ENCODE peak calls at places on chromosome 16, in four cellular contexts. One of them, this sample, is unnamed.

GRCh38 chr16:87602005-87602790 is at the start of gene JPH3:
- DNase-seq in esophagus squamous epithelium: no peak
- DNase-seq in body of pancreas: no peak
- DNase-seq in neural progenitor cell: peak; percentile 80
- DNase-seq in this sample: no peak

GRCh38 chr16:85069171-85069570 is 41.6 kb downstream of the KIAA0513 start:
- DNase-seq in esophagus squamous epithelium: no peak
- DNase-seq in body of pancreas: no peak
- DNase-seq in neural progenitor cell: no peak
- DNase-seq in this sample: no peak

GRCh38 chr16:49158029-49158642 is 123.5 kb downstream of the CBLN1 start:
- DNase-seq in body of pancreas: no peak
- DNase-seq in neural progenitor cell: peak; percentile 91
- DNase-seq in esophagus squamous epithelium: no peak
- DNase-seq in this sample: peak; percentile 9

GRCh38 chr16:3530371-3530914 is 29.6 kb downstream of the CLUAP1 start:
- DNase-seq in body of pancreas: no peak
- DNase-seq in neural progenitor cell: no peak
- DNase-seq in esophagus squamous epithelium: no peak
- DNase-seq in this sample: no peak

GRCh38 chr16:89404561-89404960 is 85.8 kb downstream of the ANKRD11 start:
- DNase-seq in esophagus squamous epithelium: no peak
- DNase-seq in neural progenitor cell: no peak
- DNase-seq in body of pancreas: peak; percentile 57
- DNase-seq in this sample: no peak

GRCh38 chr16:6836771-6837170 is 495.9 kb upstream of the RBFOX1 start:
- DNase-seq in body of pancreas: no peak
- DNase-seq in neural progenitor cell: no peak
- DNase-seq in esophagus squamous epithelium: no peak
- DNase-seq in this sample: no peak

GRCh38 chr16:48833461-48833860 is 223.5 kb upstream of the N4BP1 start:
- DNase-seq in esophagus squamous epithelium: no peak
- DNase-seq in neural progenitor cell: no peak
- DNase-seq in body of pancreas: no peak
- DNase-seq in this sample: no peak

GRCh38 chr16:65717006-65717720 is 595.3 kb upstream of the CDH11 start:
- DNase-seq in body of pancreas: no peak
- DNase-seq in neural progenitor cell: no peak
- DNase-seq in esophagus squamous epithelium: no peak
- DNase-seq in this sample: no peak

GRCh38 chr16:89478576-89479221 is 11.7 kb downstream of the ANKRD11 start:
- DNase-seq in esophagus squamous epithelium: no peak
- DNase-seq in body of pancreas: no peak
- DNase-seq in neural progenitor cell: no peak
- DNase-seq in this sample: no peak

GRCh38 chr16:54584121-54584520 is 297.5 kb upstream of the IRX3 start:
- DNase-seq in neural progenitor cell: no peak
- DNase-seq in body of pancreas: no peak
- DNase-seq in esophagus squamous epithelium: no peak
- DNase-seq in this sample: no peak

GRCh38 chr16:80527297-80527696 is 13.5 kb upstream of the DYNLRB2 start:
- DNase-seq in body of pancreas: no peak
- DNase-seq in esophagus squamous epithelium: no peak
- DNase-seq in neural progenitor cell: peak; percentile 67
- DNase-seq in this sample: peak; percentile 54

GRCh38 chr16:86227801-86228200 is 282.5 kb upstream of the FOXF1 start:
- DNase-seq in esophagus squamous epithelium: no peak
- DNase-seq in body of pancreas: peak; percentile 0
- DNase-seq in neural progenitor cell: no peak
- DNase-seq in this sample: peak; percentile 36

GRCh38 chr16:82751020-82751419 is 124.3 kb downstream of the CDH13 start:
- DNase-seq in neural progenitor cell: no peak
- DNase-seq in esophagus squamous epithelium: no peak
- DNase-seq in body of pancreas: no peak
- DNase-seq in this sample: no peak

GRCh38 chr16:77063617-77064016 is 127.4 kb upstream of the MON1B start:
- DNase-seq in body of pancreas: no peak
- DNase-seq in neural progenitor cell: peak; percentile 26
- DNase-seq in esophagus squamous epithelium: no peak
- DNase-seq in this sample: no peak

GRCh38 chr16:61900482-61900881 is 135.8 kb downstream of the CDH8 start:
- DNase-seq in esophagus squamous epithelium: no peak
- DNase-seq in body of pancreas: no peak
- DNase-seq in neural progenitor cell: no peak
- DNase-seq in this sample: peak; percentile 67

GRCh38 chr16:29913514-29913913 is 12.5 kb downstream of the KCTD13 start:
- DNase-seq in esophagus squamous epithelium: no peak
- DNase-seq in neural progenitor cell: no peak
- DNase-seq in body of pancreas: no peak
- DNase-seq in this sample: no peak

GRCh38 chr16:6153901-6154300 is 1056.3 kb upstream of the EEF2KMT start:
- DNase-seq in body of pancreas: no peak
- DNase-seq in neural progenitor cell: no peak
- DNase-seq in esophagus squamous epithelium: no peak
- DNase-seq in this sample: no peak

GRCh38 chr16:2962334-2963073 is 1.6 kb upstream of the KREMEN2 start:
- DNase-seq in esophagus squamous epithelium: no peak
- DNase-seq in body of pancreas: no peak
- DNase-seq in neural progenitor cell: peak; percentile 24
- DNase-seq in this sample: no peak

GRCh38 chr16:23829454-23829853 is 6.3 kb upstream of the PRKCB start:
- DNase-seq in esophagus squamous epithelium: no peak
- DNase-seq in body of pancreas: no peak
- DNase-seq in neural progenitor cell: no peak
- DNase-seq in this sample: no peak

GRCh38 chr16:86509759-86510464 is 415 bp upstream of the FOXF1 start:
- DNase-seq in esophagus squamous epithelium: no peak
- DNase-seq in neural progenitor cell: peak; percentile 71
- DNase-seq in body of pancreas: no peak
- DNase-seq in this sample: peak; percentile 89

GRCh38 chr16:83878838-83879237 is 20.1 kb upstream of the MLYCD start:
- DNase-seq in neural progenitor cell: peak; percentile 52
- DNase-seq in esophagus squamous epithelium: no peak
- DNase-seq in body of pancreas: no peak
- DNase-seq in this sample: peak; percentile 75

GRCh38 chr16:72939247-72939646 is 108.7 kb downstream of the ZFHX3 start:
- DNase-seq in esophagus squamous epithelium: no peak
- DNase-seq in neural progenitor cell: no peak
- DNase-seq in body of pancreas: no peak
- DNase-seq in this sample: peak; percentile 82

GRCh38 chr16:56686758-56687157 is 4.5 kb downstream of the MT1X start:
- DNase-seq in neural progenitor cell: no peak
- DNase-seq in body of pancreas: no peak
- DNase-seq in esophagus squamous epithelium: no peak
- DNase-seq in this sample: no peak

GRCh38 chr16:31328322-31329052 is 26.5 kb upstream of the ITGAX start:
- DNase-seq in esophagus squamous epithelium: no peak
- DNase-seq in body of pancreas: no peak
- DNase-seq in neural progenitor cell: no peak
- DNase-seq in this sample: no peak
- H3K4me3 ChIP-seq in esophagus squamous epithelium: no peak overlapping the region
- H3K4me3 ChIP-seq in body of pancreas: no peak overlapping the region
- H3K4me3 ChIP-seq in neural progenitor cell: no peak overlapping the region
- H3K4me3 ChIP-seq in this sample: no peak overlapping the region

GRCh38 chr16:8523932-8524331 is 66.4 kb downstream of the TMEM114 start:
- DNase-seq in body of pancreas: no peak
- DNase-seq in esophagus squamous epithelium: no peak
- DNase-seq in neural progenitor cell: no peak
- DNase-seq in this sample: no peak

GRCh38 chr16:8517280-8517679 is 73.0 kb downstream of the TMEM114 start:
- DNase-seq in esophagus squamous epithelium: no peak
- DNase-seq in body of pancreas: no peak
- DNase-seq in neural progenitor cell: no peak
- DNase-seq in this sample: no peak

GRCh38 chr16:8519179-8519578 is 71.1 kb downstream of the TMEM114 start:
- DNase-seq in neural progenitor cell: no peak
- DNase-seq in esophagus squamous epithelium: no peak
- DNase-seq in body of pancreas: peak; percentile 54
- DNase-seq in this sample: no peak

GRCh38 chr16:8519643-8520042 is 70.7 kb downstream of the TMEM114 start:
- DNase-seq in neural progenitor cell: no peak
- DNase-seq in body of pancreas: peak; percentile 24
- DNase-seq in esophagus squamous epithelium: no peak
- DNase-seq in this sample: no peak

DNA sequence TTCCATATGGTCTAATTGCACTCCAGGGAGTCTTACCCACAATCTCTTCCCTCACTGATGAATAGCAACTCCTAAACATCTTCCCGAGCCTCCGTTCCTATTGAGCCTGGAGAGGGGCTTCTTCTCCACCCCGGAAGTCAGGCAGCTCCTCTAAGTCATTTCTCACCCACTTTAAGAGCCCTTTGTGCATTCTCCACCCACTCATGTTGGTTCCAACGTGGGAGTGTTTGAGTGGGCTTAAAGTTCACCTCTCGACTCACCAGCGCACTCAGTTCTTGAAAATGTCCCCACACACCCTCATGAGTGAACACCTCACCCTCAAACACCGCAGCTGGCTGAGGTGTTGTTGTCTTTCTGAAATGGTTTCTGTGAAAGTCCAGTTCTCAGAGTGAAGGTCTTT is 67.6 kb downstream of the TMEM114 start:
- DNase-seq in body of pancreas: no peak
- DNase-seq in neural progenitor cell: no peak
- DNase-seq in esophagus squamous epithelium: no peak
- DNase-seq in this sample: no peak
- TF ChIP-seq CTCF in body of pancreas: no peak
- TF ChIP-seq CTCF in neural progenitor cell: no peak
- TF ChIP-seq CTCF in esophagus squamous epithelium: no peak
- TF ChIP-seq CTCF in this sample: no peak

GRCh38 chr16:52547834-52548215 is 882 bp upstream of the TOX3 start:
- DNase-seq in esophagus squamous epithelium: no peak
- DNase-seq in body of pancreas: no peak
- DNase-seq in neural progenitor cell: no peak
- DNase-seq in this sample: no peak

GRCh38 chr16:52545157-52545543 is 1.8 kb downstream of the TOX3 start:
- DNase-seq in body of pancreas: no peak
- DNase-seq in neural progenitor cell: peak; percentile 30
- DNase-seq in esophagus squamous epithelium: no peak
- DNase-seq in this sample: no peak

GRCh38 chr16:52547001-52547833 is at the start of gene TOX3:
- DNase-seq in body of pancreas: peak; percentile 44
- DNase-seq in esophagus squamous epithelium: no peak
- DNase-seq in neural progenitor cell: peak; percentile 92
- DNase-seq in this sample: no peak

GRCh38 chr16:52545544-52546262 is 1.2 kb downstream of the TOX3 start:
- DNase-seq in esophagus squamous epithelium: no peak
- DNase-seq in neural progenitor cell: peak; percentile 54
- DNase-seq in body of pancreas: no peak
- DNase-seq in this sample: no peak

GRCh38 chr16:52546291-52546941 is 527 bp downstream of the TOX3 start:
- DNase-seq in body of pancreas: no peak
- DNase-seq in esophagus squamous epithelium: no peak
- DNase-seq in neural progenitor cell: peak; percentile 52
- DNase-seq in this sample: no peak
- H3K4me3 ChIP-seq in body of pancreas: peak overlapping the region; percentile 66
- H3K4me3 ChIP-seq in esophagus squamous epithelium: peak overlapping the region; percentile 30
- H3K4me3 ChIP-seq in neural progenitor cell: peak overlapping the region; percentile 86
- H3K4me3 ChIP-seq in this sample: no peak overlapping the region

GRCh38 chr16:50636865-50637374 is 44.2 kb downstream of the SNX20 start:
- DNase-seq in body of pancreas: no peak
- DNase-seq in neural progenitor cell: no peak
- DNase-seq in esophagus squamous epithelium: no peak
- DNase-seq in this sample: no peak
- TF ChIP-seq CTCF in body of pancreas: no peak
- TF ChIP-seq CTCF in neural progenitor cell: no peak
- TF ChIP-seq CTCF in esophagus squamous epithelium: no peak
- TF ChIP-seq CTCF in this sample: no peak

GRCh38 chr16:24858219-24859041 is 12.7 kb downstream of the SLC5A11 start:
- DNase-seq in esophagus squamous epithelium: no peak
- DNase-seq in neural progenitor cell: peak; percentile 87
- DNase-seq in body of pancreas: peak; percentile 57
- DNase-seq in this sample: peak; percentile 71
- H3K4me3 ChIP-seq in esophagus squamous epithelium: no peak overlapping the region
- H3K4me3 ChIP-seq in neural progenitor cell: no peak overlapping the region
- H3K4me3 ChIP-seq in body of pancreas: no peak overlapping the region
- H3K4me3 ChIP-seq in this sample: no peak overlapping the region

GRCh38 chr16:52068447-52069074 is 478.4 kb downstream of the TOX3 start:
- DNase-seq in neural progenitor cell: peak; percentile 72
- DNase-seq in esophagus squamous epithelium: no peak
- DNase-seq in body of pancreas: peak; percentile 53
- DNase-seq in this sample: peak; percentile 16
- TF ChIP-seq CTCF in neural progenitor cell: peak; percentile 75
- TF ChIP-seq CTCF in esophagus squamous epithelium: peak; percentile 33
- TF ChIP-seq CTCF in body of pancreas: peak; percentile 24
- TF ChIP-seq CTCF in this sample: no peak

DNA sequence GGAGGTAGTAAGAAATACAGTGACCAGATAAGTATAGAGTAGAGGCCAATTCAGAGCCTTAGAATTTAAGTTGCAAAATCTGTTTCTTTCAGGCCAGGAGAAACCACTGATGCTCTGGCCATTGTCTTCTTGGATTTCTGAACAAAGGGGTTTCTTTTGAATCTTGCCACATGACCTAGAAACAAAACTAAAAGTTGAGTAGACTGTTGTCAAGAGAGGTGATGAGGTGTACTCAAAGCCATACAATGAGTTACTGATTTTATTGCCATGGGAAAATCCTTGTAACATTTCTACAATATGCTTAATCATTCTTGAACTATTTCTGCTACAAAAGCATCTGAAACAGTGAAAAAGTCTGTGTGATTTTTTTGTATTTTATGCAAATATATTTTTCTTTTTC is 881.3 kb downstream of the CDH11 start:
- DNase-seq in neural progenitor cell: no peak
- DNase-seq in body of pancreas: no peak
- DNase-seq in esophagus squamous epithelium: no peak
- DNase-seq in this sample: no peak
- H3K4me3 ChIP-seq in neural progenitor cell: no peak overlapping the region
- H3K4me3 ChIP-seq in body of pancreas: no peak overlapping the region
- H3K4me3 ChIP-seq in esophagus squamous epithelium: no peak overlapping the region
- H3K4me3 ChIP-seq in this sample: no peak overlapping the region

DNA sequence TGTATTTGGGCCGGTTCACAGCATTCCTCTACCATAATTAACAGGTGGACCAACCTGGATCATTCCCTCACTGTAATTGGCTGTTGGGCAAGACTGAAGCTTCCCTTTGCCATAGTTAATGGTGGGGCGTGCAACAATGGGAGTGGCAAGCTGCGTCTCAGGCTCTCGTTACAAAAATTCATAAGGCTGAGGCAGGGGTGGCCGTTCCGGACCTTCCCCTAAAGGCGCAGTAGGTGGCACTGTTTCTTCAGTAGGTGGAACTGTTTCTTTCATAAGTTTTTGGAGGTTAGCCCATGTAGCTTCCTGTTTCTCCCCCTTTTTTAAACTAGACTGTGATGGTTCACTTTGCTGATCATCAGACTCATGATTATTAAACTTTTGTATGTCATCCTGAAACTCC is 17.0 kb upstream of the TMC5 start:
- DNase-seq in body of pancreas: no peak
- DNase-seq in neural progenitor cell: no peak
- DNase-seq in esophagus squamous epithelium: no peak
- DNase-seq in this sample: no peak
- TF ChIP-seq CTCF in body of pancreas: no peak
- TF ChIP-seq CTCF in neural progenitor cell: peak; percentile 37
- TF ChIP-seq CTCF in esophagus squamous epithelium: peak; percentile 61
- TF ChIP-seq CTCF in this sample: no peak